ENCODE peak calls at places on chromosomes 5 and 9, in ten cellular contexts. One of them, this sample, is unnamed. For H3K36me3 and H3K9me3, the result is how much of the 10 kb centered on the place peaks cover.

GRCh38 chr9:128828719-128829452 is 708 bp downstream of the SPOUT1 start:
- DNase-seq in ovary: no peak
- DNase-seq in esophagus muscularis mucosa: no peak
- DNase-seq in transverse colon: no peak
- DNase-seq in esophagus squamous epithelium: no peak
- DNase-seq in stomach: no peak
- DNase-seq in uterus: no peak
- DNase-seq in body of pancreas: no peak
- DNase-seq in prostate gland: no peak
- DNase-seq in heart left ventricle: no peak
- DNase-seq in this sample: no peak

GRCh38 chr5:17898766-17899165 is 264.5 kb downstream of the TAF11L14 start:
- DNase-seq in ovary: no peak
- DNase-seq in esophagus muscularis mucosa: no peak
- DNase-seq in transverse colon: no peak
- DNase-seq in esophagus squamous epithelium: no peak
- DNase-seq in stomach: no peak
- DNase-seq in uterus: no peak
- DNase-seq in body of pancreas: no peak
- DNase-seq in prostate gland: no peak
- DNase-seq in heart left ventricle: no peak
- DNase-seq in this sample: no peak

GRCh38 chr5:171336486-171337206 is 27.6 kb downstream of the TLX3 start:
- DNase-seq in ovary: no peak
- DNase-seq in esophagus muscularis mucosa: no peak
- DNase-seq in transverse colon: peak
- DNase-seq in esophagus squamous epithelium: no peak
- DNase-seq in stomach: peak
- DNase-seq in uterus: peak
- DNase-seq in body of pancreas: peak
- DNase-seq in prostate gland: no peak
- DNase-seq in heart left ventricle: no peak
- DNase-seq in this sample: no peak

GRCh38 chr5:95375591-95375990 is 15.6 kb upstream of the FAM81B start:
- DNase-seq in ovary: no peak
- DNase-seq in esophagus muscularis mucosa: no peak
- DNase-seq in transverse colon: no peak
- DNase-seq in esophagus squamous epithelium: no peak
- DNase-seq in stomach: no peak
- DNase-seq in uterus: no peak
- DNase-seq in body of pancreas: no peak
- DNase-seq in prostate gland: no peak
- DNase-seq in heart left ventricle: no peak
- DNase-seq in this sample: no peak

GRCh38 chr9:84679571-84679970 is 10.0 kb downstream of the NTRK2 start:
- DNase-seq in ovary: no peak
- DNase-seq in esophagus muscularis mucosa: no peak
- DNase-seq in transverse colon: no peak
- DNase-seq in esophagus squamous epithelium: no peak
- DNase-seq in stomach: no peak
- DNase-seq in uterus: no peak
- DNase-seq in body of pancreas: no peak
- DNase-seq in prostate gland: no peak
- DNase-seq in heart left ventricle: no peak
- DNase-seq in this sample: no peak

GRCh38 chr9:114169940-114170791 is 14.8 kb downstream of the COL27A1 start:
- DNase-seq in ovary: no peak
- DNase-seq in esophagus muscularis mucosa: no peak
- DNase-seq in transverse colon: no peak
- DNase-seq in esophagus squamous epithelium: no peak
- DNase-seq in stomach: no peak
- DNase-seq in uterus: no peak
- DNase-seq in body of pancreas: no peak
- DNase-seq in prostate gland: no peak
- DNase-seq in heart left ventricle: peak
- DNase-seq in this sample: no peak

GRCh38 chr5:141877478-141878185 is 578 bp downstream of the PCDH1 start:
- DNase-seq in ovary: no peak
- DNase-seq in esophagus muscularis mucosa: no peak
- DNase-seq in transverse colon: peak
- DNase-seq in esophagus squamous epithelium: no peak
- DNase-seq in stomach: no peak
- DNase-seq in uterus: no peak
- DNase-seq in body of pancreas: peak
- DNase-seq in prostate gland: peak
- DNase-seq in heart left ventricle: no peak
- DNase-seq in this sample: no peak

GRCh38 chr5:2817031-2817603 is 65.6 kb upstream of the IRX2 start:
- DNase-seq in ovary: no peak
- DNase-seq in esophagus muscularis mucosa: peak
- DNase-seq in transverse colon: no peak
- DNase-seq in esophagus squamous epithelium: no peak
- DNase-seq in stomach: no peak
- DNase-seq in uterus: no peak
- DNase-seq in body of pancreas: no peak
- DNase-seq in prostate gland: no peak
- DNase-seq in heart left ventricle: no peak
- DNase-seq in this sample: no peak

GRCh38 chr9:124743686-124744348 is 27.3 kb downstream of the NR6A1 start:
- DNase-seq in ovary: no peak
- DNase-seq in esophagus muscularis mucosa: no peak
- DNase-seq in transverse colon: no peak
- DNase-seq in esophagus squamous epithelium: no peak
- DNase-seq in stomach: no peak
- DNase-seq in uterus: no peak
- DNase-seq in body of pancreas: no peak
- DNase-seq in prostate gland: no peak
- DNase-seq in heart left ventricle: no peak
- DNase-seq in this sample: no peak

GRCh38 chr5:90528704-90529233 is 615 bp downstream of the LYSMD3 start:
- DNase-seq in ovary: peak
- DNase-seq in esophagus muscularis mucosa: no peak
- DNase-seq in transverse colon: no peak
- DNase-seq in esophagus squamous epithelium: no peak
- DNase-seq in stomach: no peak
- DNase-seq in uterus: no peak
- DNase-seq in body of pancreas: no peak
- DNase-seq in prostate gland: peak
- DNase-seq in heart left ventricle: no peak
- DNase-seq in this sample: no peak

GRCh38 chr5:156851880-156852279 is 1.8 kb downstream of the PPP1R2B start:
- DNase-seq in ovary: no peak
- DNase-seq in esophagus muscularis mucosa: no peak
- DNase-seq in transverse colon: no peak
- DNase-seq in esophagus squamous epithelium: no peak
- DNase-seq in stomach: no peak
- DNase-seq in uterus: no peak
- DNase-seq in body of pancreas: no peak
- DNase-seq in prostate gland: no peak
- DNase-seq in heart left ventricle: no peak
- DNase-seq in this sample: no peak

GRCh38 chr9:134913041-134913712 is 4.5 kb downstream of the FCN1 start:
- DNase-seq in ovary: no peak
- DNase-seq in esophagus muscularis mucosa: no peak
- DNase-seq in transverse colon: no peak
- DNase-seq in esophagus squamous epithelium: no peak
- DNase-seq in stomach: no peak
- DNase-seq in uterus: no peak
- DNase-seq in body of pancreas: no peak
- DNase-seq in prostate gland: no peak
- DNase-seq in heart left ventricle: no peak
- DNase-seq in this sample: no peak

GRCh38 chr5:79843450-79844388 is 147.3 kb downstream of the MTX3 start:
- DNase-seq in ovary: no peak
- DNase-seq in esophagus muscularis mucosa: peak
- DNase-seq in transverse colon: no peak
- DNase-seq in esophagus squamous epithelium: no peak
- DNase-seq in stomach: no peak
- DNase-seq in uterus: no peak
- DNase-seq in body of pancreas: no peak
- DNase-seq in prostate gland: no peak
- DNase-seq in heart left ventricle: no peak
- DNase-seq in this sample: no peak

GRCh38 chr9:70054546-70054945 is 10.9 kb downstream of the MAMDC2 start:
- DNase-seq in ovary: no peak
- DNase-seq in esophagus muscularis mucosa: peak
- DNase-seq in transverse colon: no peak
- DNase-seq in esophagus squamous epithelium: no peak
- DNase-seq in stomach: no peak
- DNase-seq in uterus: no peak
- DNase-seq in body of pancreas: no peak
- DNase-seq in prostate gland: no peak
- DNase-seq in heart left ventricle: no peak
- DNase-seq in this sample: no peak

GRCh38 chr9:75200892-75201470 is 112.7 kb downstream of the OSTF1 start:
- DNase-seq in ovary: no peak
- DNase-seq in esophagus muscularis mucosa: no peak
- DNase-seq in transverse colon: no peak
- DNase-seq in esophagus squamous epithelium: no peak
- DNase-seq in stomach: no peak
- DNase-seq in uterus: no peak
- DNase-seq in body of pancreas: no peak
- DNase-seq in prostate gland: peak
- DNase-seq in heart left ventricle: no peak
- DNase-seq in this sample: no peak

GRCh38 chr9:94773655-94774054 is 47.2 kb downstream of the AOPEP start:
- DNase-seq in ovary: no peak
- DNase-seq in esophagus muscularis mucosa: no peak
- DNase-seq in transverse colon: no peak
- DNase-seq in esophagus squamous epithelium: no peak
- DNase-seq in stomach: no peak
- DNase-seq in uterus: no peak
- DNase-seq in body of pancreas: no peak
- DNase-seq in prostate gland: no peak
- DNase-seq in heart left ventricle: no peak
- DNase-seq in this sample: no peak

GRCh38 chr5:143418140-143418866 is 14.8 kb upstream of the NR3C1 start:
- DNase-seq in ovary: no peak
- DNase-seq in esophagus muscularis mucosa: no peak
- DNase-seq in transverse colon: no peak
- DNase-seq in esophagus squamous epithelium: no peak
- DNase-seq in stomach: no peak
- DNase-seq in uterus: no peak
- DNase-seq in body of pancreas: no peak
- DNase-seq in prostate gland: peak
- DNase-seq in heart left ventricle: no peak
- DNase-seq in this sample: no peak

GRCh38 chr9:102728946-102729345 is 266.2 kb upstream of the CYLC2 start:
- DNase-seq in ovary: no peak
- DNase-seq in esophagus muscularis mucosa: no peak
- DNase-seq in transverse colon: no peak
- DNase-seq in esophagus squamous epithelium: no peak
- DNase-seq in stomach: no peak
- DNase-seq in uterus: no peak
- DNase-seq in body of pancreas: no peak
- DNase-seq in prostate gland: no peak
- DNase-seq in heart left ventricle: no peak
- DNase-seq in this sample: no peak

GRCh38 chr5:135135530-135136201 is 101.6 kb upstream of the PITX1 start:
- DNase-seq in ovary: no peak
- DNase-seq in esophagus muscularis mucosa: no peak
- DNase-seq in transverse colon: peak
- DNase-seq in esophagus squamous epithelium: no peak
- DNase-seq in stomach: peak
- DNase-seq in uterus: no peak
- DNase-seq in body of pancreas: no peak
- DNase-seq in prostate gland: no peak
- DNase-seq in heart left ventricle: peak
- DNase-seq in this sample: peak

GRCh38 chr9:96854073-96854876 is at the start of gene ZNF782:
- DNase-seq in ovary: peak
- DNase-seq in esophagus muscularis mucosa: peak
- DNase-seq in transverse colon: peak
- DNase-seq in esophagus squamous epithelium: peak
- DNase-seq in stomach: peak
- DNase-seq in uterus: peak
- DNase-seq in body of pancreas: peak
- DNase-seq in prostate gland: peak
- DNase-seq in heart left ventricle: peak
- DNase-seq in this sample: peak
- TF ChIP-seq POLR2A in ovary: peak
- TF ChIP-seq POLR2A in esophagus muscularis mucosa: no peak
- TF ChIP-seq POLR2A in transverse colon: no peak
- TF ChIP-seq POLR2A in esophagus squamous epithelium: no peak
- TF ChIP-seq POLR2A in stomach: no peak
- TF ChIP-seq POLR2A in uterus: peak
- TF ChIP-seq POLR2A in body of pancreas: peak
- TF ChIP-seq POLR2A in prostate gland: peak
- TF ChIP-seq POLR2A in heart left ventricle: no peak
- TF ChIP-seq POLR2A in this sample: peak

DNA sequence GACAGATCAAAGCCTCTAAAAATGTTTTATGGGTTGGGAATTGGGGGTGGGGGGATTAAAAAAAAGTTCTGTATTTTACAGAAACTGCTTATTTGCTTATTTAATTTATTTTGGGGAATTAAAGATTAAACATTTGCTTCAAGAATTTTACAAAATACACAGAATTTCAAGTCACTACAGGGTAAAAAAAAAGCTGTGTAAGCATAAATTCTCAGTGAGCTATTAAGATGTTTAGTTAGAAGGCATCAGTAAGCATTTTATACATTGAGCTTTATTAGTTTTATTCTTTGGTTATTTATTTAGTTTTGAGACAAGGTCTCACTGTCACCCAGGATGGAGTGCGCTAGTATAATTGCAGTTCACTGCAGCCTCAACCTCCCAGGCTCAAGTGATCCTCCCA is 5.2 kb downstream of the BDP1 start:
- DNase-seq in ovary: no peak
- DNase-seq in esophagus muscularis mucosa: no peak
- DNase-seq in transverse colon: no peak
- DNase-seq in esophagus squamous epithelium: no peak
- DNase-seq in stomach: no peak
- DNase-seq in uterus: no peak
- DNase-seq in body of pancreas: no peak
- DNase-seq in prostate gland: no peak
- DNase-seq in heart left ventricle: no peak
- DNase-seq in this sample: no peak
- H3K36me3 ChIP-seq in ovary: under half
- H3K36me3 ChIP-seq in esophagus muscularis mucosa: under half
- H3K36me3 ChIP-seq in transverse colon: half or more
- H3K36me3 ChIP-seq in esophagus squamous epithelium: half or more
- H3K36me3 ChIP-seq in stomach: half or more
- H3K36me3 ChIP-seq in uterus: under half
- H3K36me3 ChIP-seq in body of pancreas: under half
- H3K36me3 ChIP-seq in prostate gland: under half
- H3K36me3 ChIP-seq in heart left ventricle: under half
- H3K36me3 ChIP-seq in this sample: half or more

GRCh38 chr5:180253036-180253824 is 38.7 kb downstream of the MAPK9 start:
- DNase-seq in ovary: no peak
- DNase-seq in esophagus muscularis mucosa: no peak
- DNase-seq in transverse colon: no peak
- DNase-seq in esophagus squamous epithelium: no peak
- DNase-seq in stomach: no peak
- DNase-seq in uterus: no peak
- DNase-seq in body of pancreas: no peak
- DNase-seq in prostate gland: no peak
- DNase-seq in heart left ventricle: no peak
- DNase-seq in this sample: no peak
- H3K9me3 ChIP-seq in ovary: half or more
- H3K9me3 ChIP-seq in esophagus muscularis mucosa: under half
- H3K9me3 ChIP-seq in transverse colon: half or more
- H3K9me3 ChIP-seq in esophagus squamous epithelium: half or more
- H3K9me3 ChIP-seq in stomach: half or more
- H3K9me3 ChIP-seq in uterus: under half
- H3K9me3 ChIP-seq in body of pancreas: under half
- H3K9me3 ChIP-seq in prostate gland: under half
- H3K9me3 ChIP-seq in heart left ventricle: half or more
- H3K9me3 ChIP-seq in this sample: under half

GRCh38 chr9:34326690-34327089 is 2.4 kb downstream of the KIF24 start:
- DNase-seq in ovary: no peak
- DNase-seq in esophagus muscularis mucosa: no peak
- DNase-seq in transverse colon: no peak
- DNase-seq in esophagus squamous epithelium: no peak
- DNase-seq in stomach: no peak
- DNase-seq in uterus: no peak
- DNase-seq in body of pancreas: no peak
- DNase-seq in prostate gland: no peak
- DNase-seq in heart left ventricle: no peak
- DNase-seq in this sample: no peak
- TF ChIP-seq POLR2A in ovary: no peak
- TF ChIP-seq POLR2A in esophagus muscularis mucosa: no peak
- TF ChIP-seq POLR2A in transverse colon: no peak
- TF ChIP-seq POLR2A in esophagus squamous epithelium: no peak
- TF ChIP-seq POLR2A in stomach: no peak
- TF ChIP-seq POLR2A in uterus: no peak
- TF ChIP-seq POLR2A in body of pancreas: no peak
- TF ChIP-seq POLR2A in prostate gland: no peak
- TF ChIP-seq POLR2A in heart left ventricle: no peak
- TF ChIP-seq POLR2A in this sample: no peak

This sample was measured in adrenal gland.